ENCODE peak calls at places on chromosomes 13 and 19, in six cellular contexts. U is SJSA1; V is T-helper 1 cell; Z is CD4-positive, alpha-beta memory T cell; D is thoracic aorta; N is CD4-positive, alpha-beta T cell. Y is an unnamed sample.

GRCh38 chr13:112451512-112452379 is 75.6 kb downstream of the SPACA7 start:
- DNase-seq in N (no peak), V (no peak), U (peak), Z (no peak), D (no peak), Y (no peak)

GRCh38 chr19:36051637-36052036 is 2.4 kb downstream of the THAP8 start:
- DNase-seq in N (no peak), U (no peak), V (no peak), D (no peak), Z (no peak), Y (no peak)

GRCh38 chr13:70375718-70376117 is 267.5 kb upstream of the KLHL1 start:
- DNase-seq in V (no peak), D (no peak), U (no peak), N (no peak), Z (no peak), Y (no peak)

GRCh38 chr13:51152713-51153112 is 41.6 kb upstream of the C13orf42 start:
- DNase-seq in N (no peak), Z (no peak), U (no peak), D (no peak), V (no peak), Y (no peak)

GRCh38 chr13:24274452-24274971 is 34.9 kb upstream of the C1QTNF9 start:
- DNase-seq in U (no peak), V (peak), Z (peak), N (no peak), D (no peak), Y (peak)

GRCh38 chr13:111629016-111629415 is 308.6 kb downstream of the TEX29 start:
- DNase-seq in Z (no peak), D (no peak), U (peak), N (no peak), V (no peak), Y (no peak)

GRCh38 chr13:51844862-51845573 is at the start of gene TMEM272:
- DNase-seq in U (peak), D (no peak), N (no peak), V (no peak), Z (peak), Y (peak)

GRCh38 chr19:15962319-15962718 is 13.5 kb downstream of the OR10H4 start:
- DNase-seq in U (no peak), N (no peak), V (no peak), D (no peak), Z (no peak), Y (no peak)

GRCh38 chr19:17680235-17680722 is 7.9 kb downstream of the UNC13A start:
- DNase-seq in Z (peak), V (peak), N (no peak), D (peak), U (peak), Y (peak)

GRCh38 chr19:54388803-54389144 is 24.0 kb upstream of the LAIR1 start:
- DNase-seq in V (peak), D (no peak), U (no peak), Z (no peak), N (no peak), Y (no peak)

GRCh38 chr13:41019027-41019487 is at the start of gene ELF1:
- DNase-seq in N (peak), Z (peak), V (peak), U (no peak), D (no peak), Y (peak)

GRCh38 chr13:78826312-78826711 is 167.4 kb upstream of the OBI1 start:
- DNase-seq in Z (no peak), N (no peak), U (no peak), D (no peak), V (no peak), Y (no peak)

GRCh38 chr13:48475230-48475629 is 57.6 kb downstream of the RCBTB2 start:
- DNase-seq in U (no peak), N (no peak), V (no peak), D (no peak), Z (no peak), Y (no peak)

GRCh38 chr19:42421101-42421500 is 6.1 kb downstream of the LIPE start:
- DNase-seq in V (no peak), N (no peak), D (no peak), Z (peak), U (no peak), Y (no peak)

GRCh38 chr19:50667177-50667758 is 18.0 kb downstream of the C19orf81 start:
- DNase-seq in D (no peak), N (no peak), V (no peak), Z (no peak), U (no peak), Y (no peak)

GRCh38 chr19:5719274-5719960 is 529 bp downstream of the LONP1 start:
- DNase-seq in D (no peak), Z (peak), U (no peak), N (no peak), V (peak), Y (no peak)

GRCh38 chr19:38617764-38618589 is at the start of gene MAP4K1:
- DNase-seq in N (peak), V (peak), Z (peak), U (no peak), D (no peak), Y (peak)

GRCh38 chr13:97275775-97276501 is 53.8 kb downstream of the MBNL2 start:
- DNase-seq in D (no peak), V (no peak), N (no peak), U (no peak), Z (no peak), Y (no peak)

GRCh38 chr19:45423033-45423588 is 606 bp downstream of the ERCC1 start:
- DNase-seq in V (no peak), D (no peak), U (no peak), N (peak), Z (no peak), Y (no peak)

GRCh38 chr13:97749174-97749573 is 204.3 kb upstream of the IPO5 start:
- DNase-seq in N (no peak), Z (no peak), U (peak), D (no peak), V (no peak), Y (no peak)